ENCODE peak calls at places on chromosomes 4 and X, in eight cellular contexts. One of them, this sample, is unnamed.
A peak's percentile ranks its signal among the peaks of the same experiment; 100 is the strongest.

GRCh38 chr4:77797239-77797638 is 21.9 kb downstream of the CNOT6L start:
- DNase-seq in substantia nigra: no peak
- DNase-seq in H7: no peak
- DNase-seq in GM12878: no peak
- DNase-seq in Calu3: no peak
- DNase-seq in H9: no peak
- DNase-seq in epithelial cell of esophagus: peak; percentile 84
- DNase-seq in A673: no peak
- DNase-seq in this sample: no peak

GRCh38 chrX:151183912-151184565 is 7.7 kb downstream of the GPR50 start:
- DNase-seq in substantia nigra: no peak
- DNase-seq in H7: peak; percentile 41
- DNase-seq in GM12878: no peak
- DNase-seq in Calu3: no peak
- DNase-seq in H9: peak; percentile 45
- DNase-seq in epithelial cell of esophagus: no peak
- DNase-seq in A673: no peak
- DNase-seq in this sample: no peak

GRCh38 chrX:3262906-3263305 is 83.5 kb downstream of the MXRA5 start:
- DNase-seq in substantia nigra: no peak
- DNase-seq in H7: no peak
- DNase-seq in GM12878: no peak
- DNase-seq in Calu3: peak; percentile 30
- DNase-seq in H9: no peak
- DNase-seq in epithelial cell of esophagus: peak; percentile 75
- DNase-seq in A673: peak; percentile 43
- DNase-seq in this sample: no peak

GRCh38 chr4:108035691-108036090 is 46.0 kb downstream of the HADH start:
- DNase-seq in substantia nigra: no peak
- DNase-seq in H7: no peak
- DNase-seq in GM12878: no peak
- DNase-seq in Calu3: no peak
- DNase-seq in H9: no peak
- DNase-seq in epithelial cell of esophagus: no peak
- DNase-seq in A673: no peak
- DNase-seq in this sample: no peak

GRCh38 chr4:10496200-10496599 is 39.0 kb upstream of the ZNF518B start:
- DNase-seq in substantia nigra: no peak
- DNase-seq in H7: peak; percentile 70
- DNase-seq in GM12878: no peak
- DNase-seq in Calu3: no peak
- DNase-seq in H9: peak; percentile 85
- DNase-seq in epithelial cell of esophagus: no peak
- DNase-seq in A673: no peak
- DNase-seq in this sample: no peak

GRCh38 chr4:80878218-80878617 is 152.3 kb upstream of the BMP3 start:
- DNase-seq in substantia nigra: no peak
- DNase-seq in H7: no peak
- DNase-seq in GM12878: no peak
- DNase-seq in Calu3: no peak
- DNase-seq in H9: no peak
- DNase-seq in epithelial cell of esophagus: no peak
- DNase-seq in A673: no peak
- DNase-seq in this sample: no peak

GRCh38 chr4:152534541-152535231 is 1.2 kb downstream of the FBXW7 start:
- DNase-seq in substantia nigra: peak; percentile 3
- DNase-seq in H7: peak; percentile 62
- DNase-seq in GM12878: no peak
- DNase-seq in Calu3: peak; percentile 17
- DNase-seq in H9: peak; percentile 35
- DNase-seq in epithelial cell of esophagus: peak; percentile 35
- DNase-seq in A673: peak; percentile 58
- DNase-seq in this sample: no peak

GRCh38 chrX:110241816-110242215 is 76.1 kb downstream of the AMMECR1 start:
- DNase-seq in substantia nigra: no peak
- DNase-seq in H7: no peak
- DNase-seq in GM12878: no peak
- DNase-seq in Calu3: no peak
- DNase-seq in H9: no peak
- DNase-seq in epithelial cell of esophagus: peak; percentile 57
- DNase-seq in A673: no peak
- DNase-seq in this sample: no peak

GRCh38 chr4:156764145-156764544 is 207.5 kb downstream of the PDGFC start:
- DNase-seq in substantia nigra: no peak
- DNase-seq in H7: no peak
- DNase-seq in GM12878: no peak
- DNase-seq in Calu3: no peak
- DNase-seq in H9: no peak
- DNase-seq in epithelial cell of esophagus: peak; percentile 46
- DNase-seq in A673: peak; percentile 53
- DNase-seq in this sample: no peak

GRCh38 chrX:19739683-19740082 is 147.7 kb downstream of the SH3KBP1 start:
- DNase-seq in substantia nigra: peak; percentile 0
- DNase-seq in H7: peak; percentile 70
- DNase-seq in GM12878: no peak
- DNase-seq in Calu3: peak; percentile 76
- DNase-seq in H9: peak; percentile 59
- DNase-seq in epithelial cell of esophagus: peak; percentile 71
- DNase-seq in A673: peak; percentile 77
- DNase-seq in this sample: no peak

GRCh38 chr4:110848787-110849186 is 225.9 kb upstream of the PITX2 start:
- DNase-seq in substantia nigra: no peak
- DNase-seq in H7: no peak
- DNase-seq in GM12878: no peak
- DNase-seq in Calu3: no peak
- DNase-seq in H9: no peak
- DNase-seq in epithelial cell of esophagus: no peak
- DNase-seq in A673: no peak
- DNase-seq in this sample: no peak

GRCh38 chr4:108881190-108881589 is 118.3 kb upstream of the ETNPPL start:
- DNase-seq in substantia nigra: no peak
- DNase-seq in H7: no peak
- DNase-seq in GM12878: no peak
- DNase-seq in Calu3: no peak
- DNase-seq in H9: no peak
- DNase-seq in epithelial cell of esophagus: peak; percentile 72
- DNase-seq in A673: peak; percentile 93
- DNase-seq in this sample: no peak

GRCh38 chrX:77742788-77743476 is 43.1 kb downstream of the ATRX start:
- DNase-seq in substantia nigra: no peak
- DNase-seq in H7: no peak
- DNase-seq in GM12878: no peak
- DNase-seq in Calu3: no peak
- DNase-seq in H9: no peak
- DNase-seq in epithelial cell of esophagus: no peak
- DNase-seq in A673: no peak
- DNase-seq in this sample: no peak

GRCh38 chr4:102493257-102493656 is 7.9 kb upstream of the NFKB1 start:
- DNase-seq in substantia nigra: no peak
- DNase-seq in H7: no peak
- DNase-seq in GM12878: no peak
- DNase-seq in Calu3: no peak
- DNase-seq in H9: no peak
- DNase-seq in epithelial cell of esophagus: no peak
- DNase-seq in A673: no peak
- DNase-seq in this sample: no peak

GRCh38 chrX:55111578-55112254 is 22.9 kb downstream of the PAGE2 start:
- DNase-seq in substantia nigra: no peak
- DNase-seq in H7: no peak
- DNase-seq in GM12878: no peak
- DNase-seq in Calu3: no peak
- DNase-seq in H9: no peak
- DNase-seq in epithelial cell of esophagus: no peak
- DNase-seq in A673: no peak
- DNase-seq in this sample: no peak

GRCh38 chr4:180909279-180909678 is 1333.9 kb upstream of the TENM3 start:
- DNase-seq in substantia nigra: no peak
- DNase-seq in H7: peak; percentile 55
- DNase-seq in GM12878: no peak
- DNase-seq in Calu3: no peak
- DNase-seq in H9: peak; percentile 69
- DNase-seq in epithelial cell of esophagus: peak; percentile 64
- DNase-seq in A673: peak; percentile 37
- DNase-seq in this sample: no peak

GRCh38 chr4:81196126-81196650 is 18.8 kb downstream of the PRKG2 start:
- DNase-seq in substantia nigra: no peak
- DNase-seq in H7: no peak
- DNase-seq in GM12878: no peak
- DNase-seq in Calu3: no peak
- DNase-seq in H9: no peak
- DNase-seq in epithelial cell of esophagus: peak; percentile 72
- DNase-seq in A673: no peak
- DNase-seq in this sample: no peak

GRCh38 chr4:67555447-67555846 is 3.1 kb upstream of the STAP1 start:
- DNase-seq in substantia nigra: no peak
- DNase-seq in H7: no peak
- DNase-seq in GM12878: no peak
- DNase-seq in Calu3: no peak
- DNase-seq in H9: no peak
- DNase-seq in epithelial cell of esophagus: no peak
- DNase-seq in A673: no peak
- DNase-seq in this sample: no peak

This sample was measured in esophagus squamous epithelium.